ENCODE peak calls at places on chromosomes 3 and 15, in eight cellular contexts. X is H54, K is SK-MEL-5, M is SK-N-DZ, P is body of pancreas, H is cardiac fibroblast, U is mucosa of descending colon, S is nucleus accumbens. L is an unnamed sample.

GRCh38 chr3:192642651-192643050 is 84.7 kb downstream of the FGF12 start:
- DNase-seq in P (no peak), M (no peak), X (no peak), S (no peak), U (no peak), H (no peak), K (peak; percentile 20), L (no peak)

GRCh38 chr3:52176188-52176752 is 21.7 kb upstream of the ALAS1 start:
- DNase-seq in M (no peak), K (no peak), S (no peak), X (no peak), P (no peak), H (no peak), U (no peak), L (no peak)

GRCh38 chr15:77518458-77518857 is 97.8 kb downstream of the HMG20A start:
- DNase-seq in H (no peak), U (no peak), P (no peak), M (no peak), S (no peak), X (no peak), K (no peak), L (no peak)

GRCh38 chr3:101042996-101043686 is 49.9 kb upstream of the ABI3BP start:
- DNase-seq in U (no peak), M (no peak), S (no peak), H (peak; percentile 73), X (no peak), P (no peak), K (no peak), L (no peak)

GRCh38 chr3:98855811-98856400 is 45.6 kb downstream of the DCBLD2 start:
- DNase-seq in H (peak; percentile 96), X (peak; percentile 26), M (no peak), K (peak; percentile 31), P (no peak), U (no peak), S (no peak), L (no peak)

GRCh38 chr15:31098953-31099740 is 2.4 kb downstream of the TRPM1 start:
- DNase-seq in M (no peak), U (no peak), P (no peak), K (no peak), H (no peak), S (no peak), X (no peak), L (no peak)

GRCh38 chr15:91291673-91292072 is 191.6 kb downstream of the SV2B start:
- DNase-seq in K (peak; percentile 43), P (no peak), X (no peak), S (no peak), U (no peak), H (peak; percentile 44), M (peak; percentile 86), L (no peak)

GRCh38 chr15:63402498-63403253 is 21.0 kb upstream of the CA12 start:
- DNase-seq in U (no peak), M (no peak), H (peak; percentile 75), X (peak; percentile 12), S (no peak), K (peak; percentile 70), P (no peak), L (no peak)

GRCh38 chr3:124985358-124985757 is 50.8 kb upstream of the MUC13 start:
- DNase-seq in M (no peak), X (peak; percentile 63), H (peak; percentile 89), U (no peak), K (no peak), P (no peak), S (no peak), L (peak; percentile 23)

GRCh38 chr3:42061711-42062408 is 29.3 kb upstream of the TRAK1 start:
- DNase-seq in H (peak; percentile 97), M (no peak), P (no peak), U (no peak), K (peak; percentile 46), S (no peak), X (peak; percentile 75), L (peak; percentile 65)

GRCh38 chr3:16478516-16478915 is 35.0 kb downstream of the RFTN1 start:
- DNase-seq in U (no peak), S (no peak), K (no peak), M (no peak), H (peak; percentile 92), P (no peak), X (no peak), L (no peak)

GRCh38 chr15:40930430-40931299 is 1.5 kb downstream of the DLL4 start:
- DNase-seq in X (no peak), M (no peak), H (peak; percentile 20), P (no peak), U (peak; percentile 85), K (no peak), S (no peak), L (peak; percentile 68)

GRCh38 chr3:172846706-172847105 is 96.2 kb downstream of the ECT2 start:
- DNase-seq in K (no peak), S (no peak), X (no peak), M (peak; percentile 72), U (no peak), P (no peak), H (peak; percentile 48), L (no peak)

GRCh38 chr3:38003371-38003816 is 12.8 kb downstream of the VILL start:
- DNase-seq in S (peak; percentile 50), M (peak; percentile 48), P (peak; percentile 76), X (peak; percentile 59), K (peak; percentile 68), H (peak; percentile 43), U (peak; percentile 87), L (peak; percentile 84)

GRCh38 chr15:26065723-26066122 is 202.6 kb upstream of the ATP10A start:
- DNase-seq in K (peak; percentile 12), U (no peak), P (no peak), H (no peak), M (no peak), S (no peak), X (no peak), L (no peak)

GRCh38 chr3:15636028-15636709 is 34.6 kb downstream of the BTD start:
- DNase-seq in X (peak; percentile 52), U (no peak), M (no peak), K (no peak), S (no peak), P (no peak), H (peak; percentile 97), L (no peak)

GRCh38 chr3:105118905-105119304 is 247.8 kb upstream of the ALCAM start:
- DNase-seq in H (peak; percentile 93), U (no peak), M (no peak), X (no peak), P (no peak), S (no peak), K (no peak), L (no peak)

L was measured in 8988T.